ENCODE peak calls at places on chromosome 16, in four cellular contexts. One of them, this sample, is unnamed.
A peak's percentile ranks its signal among the peaks of the same experiment; 100 is the strongest.

GRCh38 chr16:83701494-83701893 is 106.3 kb upstream of the HSBP1 start:
- DNase-seq in brain microvascular endothelial cell: peak; percentile 43
- DNase-seq in heart right ventricle: peak; percentile 31
- DNase-seq in CD8-positive, alpha-beta T cell: no peak
- DNase-seq in this sample: peak; percentile 63

GRCh38 chr16:66925322-66925840 is at the start of gene RRAD:
- DNase-seq in brain microvascular endothelial cell: peak; percentile 19
- DNase-seq in CD8-positive, alpha-beta T cell: no peak
- DNase-seq in heart right ventricle: peak; percentile 72
- DNase-seq in this sample: peak; percentile 36

GRCh38 chr16:54931041-54931756 is 534 bp downstream of the IRX5 start:
- DNase-seq in heart right ventricle: no peak
- DNase-seq in brain microvascular endothelial cell: no peak
- DNase-seq in CD8-positive, alpha-beta T cell: no peak
- DNase-seq in this sample: no peak

GRCh38 chr16:74034862-74035261 is 261.8 kb upstream of the PSMD7 start:
- DNase-seq in heart right ventricle: no peak
- DNase-seq in brain microvascular endothelial cell: peak; percentile 16
- DNase-seq in CD8-positive, alpha-beta T cell: no peak
- DNase-seq in this sample: peak; percentile 28

GRCh38 chr16:5944971-5945370 is 847.4 kb upstream of the EEF2KMT start:
- DNase-seq in heart right ventricle: no peak
- DNase-seq in brain microvascular endothelial cell: no peak
- DNase-seq in CD8-positive, alpha-beta T cell: no peak
- DNase-seq in this sample: no peak

GRCh38 chr16:3646348-3646920 is 8.1 kb upstream of the DNASE1 start:
- DNase-seq in heart right ventricle: no peak
- DNase-seq in brain microvascular endothelial cell: no peak
- DNase-seq in CD8-positive, alpha-beta T cell: no peak
- DNase-seq in this sample: no peak

GRCh38 chr16:81550412-81550768 is 105.8 kb downstream of the CMIP start:
- DNase-seq in heart right ventricle: no peak
- DNase-seq in brain microvascular endothelial cell: no peak
- DNase-seq in CD8-positive, alpha-beta T cell: no peak
- DNase-seq in this sample: no peak

GRCh38 chr16:30927789-30928378 is 4.5 kb downstream of the FBXL19 start:
- DNase-seq in brain microvascular endothelial cell: no peak
- DNase-seq in CD8-positive, alpha-beta T cell: peak; percentile 32
- DNase-seq in heart right ventricle: peak; percentile 56
- DNase-seq in this sample: peak; percentile 42

GRCh38 chr16:30904114-30904780 is 7.8 kb downstream of the CTF1 start:
- DNase-seq in brain microvascular endothelial cell: no peak
- DNase-seq in heart right ventricle: no peak
- DNase-seq in CD8-positive, alpha-beta T cell: no peak
- DNase-seq in this sample: no peak

GRCh38 chr16:88864099-88864498 is 2.4 kb downstream of the PABPN1L start:
- DNase-seq in brain microvascular endothelial cell: no peak
- DNase-seq in heart right ventricle: no peak
- DNase-seq in CD8-positive, alpha-beta T cell: no peak
- DNase-seq in this sample: no peak

GRCh38 chr16:56669005-56669839 is at the start of gene MT1H:
- DNase-seq in CD8-positive, alpha-beta T cell: no peak
- DNase-seq in heart right ventricle: no peak
- DNase-seq in brain microvascular endothelial cell: no peak
- DNase-seq in this sample: no peak

GRCh38 chr16:30063893-30064745 is 1.4 kb upstream of the ALDOA start:
- DNase-seq in heart right ventricle: peak; percentile 81
- DNase-seq in CD8-positive, alpha-beta T cell: peak; percentile 70
- DNase-seq in brain microvascular endothelial cell: no peak
- DNase-seq in this sample: no peak

GRCh38 chr16:66933776-66934137 is 445 bp downstream of the CIAO2B start:
- DNase-seq in heart right ventricle: no peak
- DNase-seq in CD8-positive, alpha-beta T cell: no peak
- DNase-seq in brain microvascular endothelial cell: no peak
- DNase-seq in this sample: no peak

GRCh38 chr16:53822936-53823529 is 119.1 kb downstream of the FTO start:
- DNase-seq in brain microvascular endothelial cell: no peak
- DNase-seq in CD8-positive, alpha-beta T cell: peak; percentile 30
- DNase-seq in heart right ventricle: no peak
- DNase-seq in this sample: peak; percentile 69

GRCh38 chr16:82580293-82580900 is 46.4 kb upstream of the CDH13 start:
- DNase-seq in heart right ventricle: peak; percentile 15
- DNase-seq in CD8-positive, alpha-beta T cell: no peak
- DNase-seq in brain microvascular endothelial cell: no peak
- DNase-seq in this sample: peak; percentile 4

GRCh38 chr16:25625620-25626019 is 66.1 kb upstream of the HS3ST4 start:
- DNase-seq in CD8-positive, alpha-beta T cell: no peak
- DNase-seq in brain microvascular endothelial cell: no peak
- DNase-seq in heart right ventricle: no peak
- DNase-seq in this sample: no peak

GRCh38 chr16:70568601-70569217 is 45.1 kb downstream of the SF3B3 start:
- DNase-seq in heart right ventricle: no peak
- DNase-seq in brain microvascular endothelial cell: no peak
- DNase-seq in CD8-positive, alpha-beta T cell: no peak
- DNase-seq in this sample: no peak

GRCh38 chr16:23424292-23424958 is 28.6 kb downstream of the COG7 start:
- DNase-seq in brain microvascular endothelial cell: no peak
- DNase-seq in heart right ventricle: no peak
- DNase-seq in CD8-positive, alpha-beta T cell: no peak
- DNase-seq in this sample: no peak

GRCh38 chr16:29943846-29944669 is 17.8 kb upstream of the TMEM219 start:
- DNase-seq in CD8-positive, alpha-beta T cell: no peak
- DNase-seq in heart right ventricle: no peak
- DNase-seq in brain microvascular endothelial cell: peak; percentile 98
- DNase-seq in this sample: peak; percentile 98

GRCh38 chr16:54284931-54285413 is 1.6 kb downstream of the IRX3 start:
- DNase-seq in brain microvascular endothelial cell: no peak
- DNase-seq in CD8-positive, alpha-beta T cell: no peak
- DNase-seq in heart right ventricle: peak; percentile 19
- DNase-seq in this sample: no peak

GRCh38 chr16:58814348-58814801 is 80.3 kb upstream of the GOT2 start:
- DNase-seq in brain microvascular endothelial cell: peak; percentile 12
- DNase-seq in heart right ventricle: peak; percentile 23
- DNase-seq in CD8-positive, alpha-beta T cell: no peak
- DNase-seq in this sample: peak; percentile 53

GRCh38 chr16:57045694-57046381 is 46.5 kb upstream of the CPNE2 start:
- DNase-seq in CD8-positive, alpha-beta T cell: peak; percentile 71
- DNase-seq in brain microvascular endothelial cell: peak; percentile 66
- DNase-seq in heart right ventricle: peak; percentile 71
- DNase-seq in this sample: peak; percentile 75

GRCh38 chr16:30068750-30069574 is 3.4 kb downstream of the ALDOA start:
- DNase-seq in heart right ventricle: no peak
- DNase-seq in brain microvascular endothelial cell: no peak
- DNase-seq in CD8-positive, alpha-beta T cell: peak; percentile 71
- DNase-seq in this sample: peak; percentile 47

GRCh38 chr16:11319529-11320146 is 25.6 kb upstream of the RMI2 start:
- DNase-seq in brain microvascular endothelial cell: no peak
- DNase-seq in heart right ventricle: no peak
- DNase-seq in CD8-positive, alpha-beta T cell: no peak
- DNase-seq in this sample: no peak

GRCh38 chr16:57071840-57072541 is 20.4 kb upstream of the CPNE2 start:
- DNase-seq in brain microvascular endothelial cell: peak; percentile 60
- DNase-seq in CD8-positive, alpha-beta T cell: no peak
- DNase-seq in heart right ventricle: no peak
- DNase-seq in this sample: peak; percentile 76

GRCh38 chr16:51937771-51938170 is 609.2 kb downstream of the TOX3 start:
- DNase-seq in CD8-positive, alpha-beta T cell: no peak
- DNase-seq in brain microvascular endothelial cell: peak; percentile 55
- DNase-seq in heart right ventricle: no peak
- DNase-seq in this sample: no peak

GRCh38 chr16:89105599-89106151 is 12.0 kb downstream of the ACSF3 start:
- DNase-seq in CD8-positive, alpha-beta T cell: peak; percentile 15
- DNase-seq in brain microvascular endothelial cell: no peak
- DNase-seq in heart right ventricle: no peak
- DNase-seq in this sample: no peak

GRCh38 chr16:9644258-9644657 is 538.0 kb downstream of the GRIN2A start:
- DNase-seq in brain microvascular endothelial cell: no peak
- DNase-seq in CD8-positive, alpha-beta T cell: no peak
- DNase-seq in heart right ventricle: no peak
- DNase-seq in this sample: no peak

GRCh38 chr16:20411055-20411454 is 1.7 kb downstream of the ACSM5 start:
- DNase-seq in CD8-positive, alpha-beta T cell: no peak
- DNase-seq in brain microvascular endothelial cell: no peak
- DNase-seq in heart right ventricle: no peak
- DNase-seq in this sample: no peak

GRCh38 chr16:3029499-3030127 is 5.8 kb downstream of the THOC6 start:
- DNase-seq in brain microvascular endothelial cell: no peak
- DNase-seq in CD8-positive, alpha-beta T cell: no peak
- DNase-seq in heart right ventricle: no peak
- DNase-seq in this sample: peak; percentile 31

GRCh38 chr16:4391635-4392381 is 20.2 kb downstream of the VASN start:
- DNase-seq in CD8-positive, alpha-beta T cell: no peak
- DNase-seq in brain microvascular endothelial cell: no peak
- DNase-seq in heart right ventricle: no peak
- DNase-seq in this sample: no peak

GRCh38 chr16:4846503-4846900 is 586 bp downstream of the GLYR1 start:
- DNase-seq in heart right ventricle: peak; percentile 63
- DNase-seq in brain microvascular endothelial cell: peak; percentile 64
- DNase-seq in CD8-positive, alpha-beta T cell: peak; percentile 28
- DNase-seq in this sample: peak; percentile 56

GRCh38 chr16:74793571-74793970 is 19.0 kb upstream of the FA2H start:
- DNase-seq in heart right ventricle: no peak
- DNase-seq in brain microvascular endothelial cell: no peak
- DNase-seq in CD8-positive, alpha-beta T cell: no peak
- DNase-seq in this sample: no peak

GRCh38 chr16:12009462-12009861 is 32.9 kb downstream of the SNX29 start:
- DNase-seq in brain microvascular endothelial cell: no peak
- DNase-seq in heart right ventricle: no peak
- DNase-seq in CD8-positive, alpha-beta T cell: peak; percentile 33
- DNase-seq in this sample: no peak

GRCh38 chr16:55189179-55189578 is 134.8 kb upstream of the IRX6 start:
- DNase-seq in CD8-positive, alpha-beta T cell: no peak
- DNase-seq in brain microvascular endothelial cell: no peak
- DNase-seq in heart right ventricle: no peak
- DNase-seq in this sample: no peak

GRCh38 chr16:19307587-19308241 is 22.2 kb downstream of the CLEC19A start:
- DNase-seq in heart right ventricle: no peak
- DNase-seq in CD8-positive, alpha-beta T cell: no peak
- DNase-seq in brain microvascular endothelial cell: no peak
- DNase-seq in this sample: no peak

GRCh38 chr16:57253410-57253927 is 8.4 kb downstream of the ARL2BP start:
- DNase-seq in heart right ventricle: no peak
- DNase-seq in CD8-positive, alpha-beta T cell: no peak
- DNase-seq in brain microvascular endothelial cell: no peak
- DNase-seq in this sample: peak; percentile 22

GRCh38 chr16:9082422-9082821 is 9.0 kb upstream of the HAPSTR1 start:
- DNase-seq in CD8-positive, alpha-beta T cell: peak; percentile 63
- DNase-seq in heart right ventricle: no peak
- DNase-seq in brain microvascular endothelial cell: no peak
- DNase-seq in this sample: no peak

GRCh38 chr16:56260378-56260987 is 69.2 kb downstream of the GNAO1 start:
- DNase-seq in heart right ventricle: no peak
- DNase-seq in brain microvascular endothelial cell: no peak
- DNase-seq in CD8-positive, alpha-beta T cell: no peak
- DNase-seq in this sample: no peak

DNA sequence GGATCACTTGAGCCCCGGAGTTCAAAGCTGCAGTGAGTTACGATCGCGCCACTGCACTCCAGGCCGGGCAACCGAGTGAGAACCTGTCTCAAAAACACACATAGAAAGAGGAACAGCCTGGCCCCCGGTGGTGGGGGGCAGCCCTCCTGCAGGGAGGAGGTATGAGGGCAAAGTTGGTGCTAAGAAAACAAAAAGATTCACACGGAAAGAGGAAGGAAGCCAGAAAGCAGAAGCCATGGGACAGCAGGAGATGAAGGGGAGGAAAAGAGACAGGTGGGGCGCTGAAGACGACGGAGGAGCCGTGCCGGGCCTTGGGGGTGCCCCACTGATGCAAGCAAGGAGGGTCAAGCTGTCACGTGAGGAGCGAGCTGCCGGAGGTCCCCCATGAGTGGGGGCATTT is 8.2 kb upstream of the C16orf74 start:
- DNase-seq in heart right ventricle: no peak
- DNase-seq in brain microvascular endothelial cell: no peak
- DNase-seq in CD8-positive, alpha-beta T cell: no peak
- DNase-seq in this sample: no peak
- TF ChIP-seq CTCF in heart right ventricle: no peak
- TF ChIP-seq CTCF in brain microvascular endothelial cell: no peak
- TF ChIP-seq CTCF in CD8-positive, alpha-beta T cell: no peak
- TF ChIP-seq CTCF in this sample: no peak

DNA sequence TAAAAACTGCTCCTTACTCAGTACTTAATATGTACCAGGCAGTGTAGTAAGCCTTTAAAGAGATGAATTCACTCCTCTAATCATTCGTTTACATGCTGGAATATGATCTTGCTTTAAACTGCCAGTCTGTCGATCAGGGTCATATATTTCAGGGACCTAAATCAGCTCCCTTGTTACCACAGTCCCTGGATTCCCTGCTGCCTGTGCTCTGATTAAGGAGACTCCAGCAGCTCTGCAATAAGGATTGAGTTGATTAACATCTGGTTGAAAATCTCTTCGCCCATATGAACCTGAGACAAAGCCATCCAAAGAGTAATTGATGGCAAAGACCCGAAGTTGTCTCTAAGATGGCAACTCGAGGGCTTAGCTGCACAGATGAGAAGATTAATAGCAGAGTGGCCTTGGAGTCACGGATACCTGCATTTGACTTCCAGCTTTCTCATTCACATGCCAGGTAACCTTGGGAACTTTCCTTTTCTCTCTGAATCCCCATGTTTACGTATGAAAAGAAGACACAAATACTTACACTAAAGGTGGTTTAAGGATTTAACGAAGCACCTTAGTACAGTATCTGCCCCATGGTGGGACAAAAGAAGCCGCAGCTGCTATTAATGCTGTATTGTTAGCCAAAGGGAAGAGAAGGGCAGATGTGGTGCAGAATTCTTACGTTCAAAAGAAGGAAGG is 68.2 kb downstream of the VAT1L start:
- DNase-seq in CD8-positive, alpha-beta T cell: no peak
- DNase-seq in heart right ventricle: no peak
- DNase-seq in brain microvascular endothelial cell: no peak
- DNase-seq in this sample: no peak
- H3K4me3 ChIP-seq in CD8-positive, alpha-beta T cell: no peak overlapping the region
- H3K4me3 ChIP-seq in heart right ventricle: no peak overlapping the region
- H3K4me3 ChIP-seq in brain microvascular endothelial cell: no peak overlapping the region
- H3K4me3 ChIP-seq in this sample: no peak overlapping the region

GRCh38 chr16:86626284-86626683 is 47.9 kb downstream of the FOXL1 start:
- DNase-seq in brain microvascular endothelial cell: no peak
- DNase-seq in CD8-positive, alpha-beta T cell: no peak
- DNase-seq in heart right ventricle: no peak
- DNase-seq in this sample: no peak
- TF ChIP-seq CTCF in brain microvascular endothelial cell: no peak
- TF ChIP-seq CTCF in CD8-positive, alpha-beta T cell: no peak
- TF ChIP-seq CTCF in heart right ventricle: no peak
- TF ChIP-seq CTCF in this sample: no peak

GRCh38 chr16:27359615-27360014 is 42.4 kb upstream of the IL21R start:
- DNase-seq in heart right ventricle: no peak
- DNase-seq in CD8-positive, alpha-beta T cell: no peak
- DNase-seq in brain microvascular endothelial cell: no peak
- DNase-seq in this sample: no peak
- H3K4me3 ChIP-seq in heart right ventricle: no peak overlapping the region
- H3K4me3 ChIP-seq in CD8-positive, alpha-beta T cell: no peak overlapping the region
- H3K4me3 ChIP-seq in brain microvascular endothelial cell: no peak overlapping the region
- H3K4me3 ChIP-seq in this sample: no peak overlapping the region

GRCh38 chr16:287298-287811 is 4.4 kb downstream of the PDIA2 start:
- DNase-seq in heart right ventricle: no peak
- DNase-seq in brain microvascular endothelial cell: no peak
- DNase-seq in CD8-positive, alpha-beta T cell: no peak
- DNase-seq in this sample: no peak
- TF ChIP-seq CTCF in heart right ventricle: no peak
- TF ChIP-seq CTCF in brain microvascular endothelial cell: peak; percentile 24
- TF ChIP-seq CTCF in CD8-positive, alpha-beta T cell: no peak
- TF ChIP-seq CTCF in this sample: no peak

GRCh38 chr16:50581830-50582229 is 33.6 kb downstream of the NKD1 start:
- DNase-seq in brain microvascular endothelial cell: no peak
- DNase-seq in CD8-positive, alpha-beta T cell: no peak
- DNase-seq in heart right ventricle: no peak
- DNase-seq in this sample: no peak
- H3K4me3 ChIP-seq in brain microvascular endothelial cell: no peak overlapping the region
- H3K4me3 ChIP-seq in CD8-positive, alpha-beta T cell: no peak overlapping the region
- H3K4me3 ChIP-seq in heart right ventricle: no peak overlapping the region
- H3K4me3 ChIP-seq in this sample: no peak overlapping the region